ENCODE peak calls at places on chromosomes 13 and 19, in four cellular contexts. T, J, B and K are unnamed samples.
A peak's percentile ranks its signal among the peaks of the same experiment; 100 is the strongest.

GRCh38 chr19:7083076-7083956 is 13.8 kb downstream of the ZNF557 start:
- DNase-seq in T (no peak), J (no peak), B (peak; percentile 15), K (no peak)

GRCh38 chr13:59691501-59692066 is 472.1 kb downstream of the DIAPH3 start:
- DNase-seq in T (no peak), J (no peak), B (no peak), K (no peak)

GRCh38 chr19:3163230-3163886 is 15.2 kb upstream of the S1PR4 start:
- DNase-seq in T (peak; percentile 54), J (peak; percentile 88), B (peak; percentile 56), K (peak; percentile 62)

GRCh38 chr13:111917901-111918300 is 149.0 kb upstream of the SOX1 start:
- DNase-seq in T (no peak), J (no peak), B (no peak), K (no peak)

GRCh38 chr19:4044927-4045557 is 21.7 kb downstream of the ZBTB7A start:
- DNase-seq in T (no peak), J (no peak), B (no peak), K (no peak)

GRCh38 chr13:37109080-37109678 is 3.7 kb upstream of the CSNK1A1L start:
- DNase-seq in T (no peak), J (peak; percentile 9), B (peak; percentile 67), K (peak; percentile 11)

GRCh38 chr13:35475131-35475959 is 1.1 kb downstream of the MAB21L1 start:
- DNase-seq in T (peak; percentile 29), J (no peak), B (peak; percentile 44), K (no peak)

GRCh38 chr13:75010941-75011340 is 471.0 kb downstream of the TBC1D4 start:
- DNase-seq in T (no peak), J (no peak), B (no peak), K (no peak)

GRCh38 chr19:45900661-45901431 is 1.6 kb downstream of the MYPOP start:
- DNase-seq in T (no peak), J (no peak), B (peak; percentile 32), K (no peak)

GRCh38 chr19:49331616-49332055 is 3.6 kb upstream of the CD37 start:
- DNase-seq in T (peak; percentile 70), J (peak; percentile 80), B (peak; percentile 87), K (peak; percentile 52)

GRCh38 chr13:74886496-74886895 is 595.5 kb downstream of the TBC1D4 start:
- DNase-seq in T (no peak), J (no peak), B (no peak), K (no peak)

GRCh38 chr19:45564131-45564780 is 20.3 kb downstream of the OPA3 start:
- DNase-seq in T (no peak), J (peak; percentile 12), B (no peak), K (no peak)

GRCh38 chr13:114164681-114165429 is 14.2 kb upstream of the CFAP97D2 start:
- DNase-seq in T (no peak), J (no peak), B (no peak), K (no peak)

GRCh38 chr13:107650081-107650701 is 565.1 kb downstream of the LIG4 start:
- DNase-seq in T (peak; percentile 35), J (peak; percentile 18), B (peak; percentile 61), K (peak; percentile 42)

GRCh38 chr13:51619614-51620013 is 35.4 kb downstream of the WDFY2 start:
- DNase-seq in T (no peak), J (no peak), B (no peak), K (no peak)

GRCh38 chr13:19984430-19985218 is 26.1 kb downstream of the ZMYM2 start:
- DNase-seq in T (no peak), J (peak; percentile 40), B (peak; percentile 47), K (no peak)

GRCh38 chr13:40306817-40307216 is 359.6 kb downstream of the FOXO1 start:
- DNase-seq in T (no peak), J (no peak), B (no peak), K (no peak)

GRCh38 chr19:18357442-18358264 is 17.3 kb downstream of the PGPEP1 start:
- DNase-seq in T (no peak), J (no peak), B (peak; percentile 90), K (no peak)

GRCh38 chr13:111559612-111560423 is 239.4 kb downstream of the TEX29 start:
- DNase-seq in T (no peak), J (no peak), B (no peak), K (no peak)